ENCODE peak calls at places on chromosomes 16 and 17, in nine cellular contexts. V is uterus; O is sigmoid colon; I is GM12865; Q is CD4-positive, alpha-beta T cell; P is tibial artery; Z is astrocyte of the cerebellum; M is cardiac muscle cell; C is WERI-Rb-1. B is an unnamed sample.
A peak's percentile ranks its signal among the peaks of the same experiment; 100 is the strongest.

GRCh38 chr16:56301391-56301850 is 110.1 kb downstream of the GNAO1 start:
- DNase-seq in V (no peak), O (no peak), I (no peak), Q (no peak), P (no peak), Z (peak; percentile 41), M (no peak), C (no peak), B (no peak)

GRCh38 chr16:66850115-66850815 is 6.1 kb downstream of the CA7 start:
- DNase-seq in V (no peak), O (no peak), I (no peak), Q (no peak), P (peak; percentile 29), Z (no peak), M (no peak), C (no peak), B (no peak)

GRCh38 chr17:29124135-29124930 is 55.9 kb downstream of the MYO18A start:
- DNase-seq in V (peak; percentile 42), O (no peak), I (peak; percentile 67), Q (no peak), P (no peak), Z (peak; percentile 72), M (peak; percentile 74), C (peak; percentile 61), B (no peak)

GRCh38 chr17:74512041-74512440 is 19.2 kb downstream of the CD300LB start:
- DNase-seq in V (no peak), O (no peak), I (no peak), Q (no peak), P (peak; percentile 64), Z (no peak), M (no peak), C (no peak), B (no peak)

GRCh38 chr17:3398310-3398709 is at the start of gene OR1E1:
- DNase-seq in V (no peak), O (no peak), I (no peak), Q (no peak), P (no peak), Z (no peak), M (no peak), C (no peak), B (no peak)

GRCh38 chr16:75627856-75628255 is 4.8 kb upstream of the ADAT1 start:
- DNase-seq in V (no peak), O (no peak), I (no peak), Q (no peak), P (no peak), Z (no peak), M (no peak), C (no peak), B (no peak)

GRCh38 chr16:48383877-48384304 is 1.3 kb downstream of the SIAH1 start:
- DNase-seq in V (no peak), O (no peak), I (peak; percentile 40), Q (no peak), P (no peak), Z (no peak), M (peak; percentile 31), C (no peak), B (peak; percentile 13)

GRCh38 chr17:30454635-30455034 is 22.6 kb upstream of the GOSR1 start:
- DNase-seq in V (no peak), O (no peak), I (no peak), Q (no peak), P (no peak), Z (no peak), M (no peak), C (no peak), B (no peak)

GRCh38 chr16:17138801-17139200 is 332.0 kb downstream of the XYLT1 start:
- DNase-seq in V (no peak), O (no peak), I (no peak), Q (no peak), P (no peak), Z (peak; percentile 2), M (peak; percentile 58), C (no peak), B (peak; percentile 72)

GRCh38 chr16:76222087-76222486 is 55.1 kb upstream of the CNTNAP4 start:
- DNase-seq in V (no peak), O (no peak), I (no peak), Q (no peak), P (no peak), Z (no peak), M (no peak), C (no peak), B (no peak)

GRCh38 chr16:67441289-67441753 is 10.4 kb downstream of the HSD11B2 start:
- DNase-seq in V (no peak), O (no peak), I (no peak), Q (no peak), P (no peak), Z (no peak), M (no peak), C (no peak), B (no peak)

GRCh38 chr16:69187891-69188451 is 1.0 kb downstream of the SNTB2 start:
- DNase-seq in V (peak; percentile 44), O (peak; percentile 83), I (peak; percentile 49), Q (no peak), P (peak; percentile 74), Z (no peak), M (peak; percentile 66), C (peak; percentile 62), B (peak; percentile 45)

GRCh38 chr16:69340095-69340644 is 598 bp downstream of the NIP7 start:
- DNase-seq in V (no peak), O (no peak), I (no peak), Q (no peak), P (no peak), Z (no peak), M (no peak), C (no peak), B (no peak)

GRCh38 chr16:76942089-76942488 is 248.9 kb upstream of the MON1B start:
- DNase-seq in V (no peak), O (no peak), I (no peak), Q (no peak), P (no peak), Z (no peak), M (no peak), C (no peak), B (no peak)

GRCh38 chr17:65169691-65170090 is 32.5 kb downstream of the RGS9 start:
- DNase-seq in V (no peak), O (no peak), I (no peak), Q (no peak), P (no peak), Z (no peak), M (no peak), C (no peak), B (no peak)
- TF ChIP-seq CTCF in V (no peak), O (no peak), I (no peak), Q (no peak), P (no peak), Z (no peak), M (no peak), C (no peak), B (no peak)

GRCh38 chr16:85418978-85419491 is 194.1 kb upstream of the GSE1 start:
- DNase-seq in V (no peak), O (peak; percentile 53), I (no peak), Q (no peak), P (no peak), Z (no peak), M (no peak), C (peak; percentile 77), B (peak; percentile 2)
- TF ChIP-seq CTCF in V (no peak), O (no peak), I (no peak), Q (no peak), P (no peak), Z (no peak), M (no peak), C (peak; percentile 47), B (no peak)

GRCh38 chr17:76707985-76708807 is 2.6 kb downstream of the MXRA7 start:
- DNase-seq in V (no peak), O (peak; percentile 73), I (no peak), Q (no peak), P (no peak), Z (no peak), M (peak; percentile 69), C (peak; percentile 98), B (peak; percentile 67)
- TF ChIP-seq CTCF in V (peak; percentile 4), O (no peak), I (peak; percentile 5), Q (no peak), P (peak; percentile 22), Z (peak; percentile 60), M (peak; percentile 52), C (peak; percentile 95), B (peak; percentile 59)

DNA sequence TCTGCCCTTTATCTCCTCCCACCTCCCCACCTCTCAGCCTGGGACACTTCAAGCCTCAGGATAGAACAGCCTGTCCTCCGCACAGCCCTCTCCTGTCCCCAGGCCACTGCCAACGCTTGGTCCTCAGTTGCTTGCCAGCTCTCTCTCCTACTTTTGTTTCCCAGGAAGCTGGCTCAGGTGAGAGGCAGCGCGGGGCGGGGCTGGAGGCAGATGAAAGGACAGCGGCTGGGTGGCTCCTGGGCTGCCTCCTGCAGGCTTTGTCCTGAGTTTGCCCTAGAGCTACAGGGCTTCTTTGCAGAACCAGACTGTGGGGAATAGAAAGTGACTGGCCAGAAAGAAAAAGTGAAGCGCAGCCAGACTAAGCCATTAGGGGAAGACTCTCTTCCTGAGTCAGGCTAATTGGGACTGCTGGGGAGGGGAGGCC is 48.2 kb upstream of the CDC42EP4 start:
- DNase-seq in V (no peak), O (no peak), I (no peak), Q (no peak), P (no peak), Z (no peak), M (no peak), C (peak; percentile 64), B (no peak)
- TF ChIP-seq CTCF in V (no peak), O (no peak), I (no peak), Q (no peak), P (no peak), Z (peak; percentile 6), M (no peak), C (peak; percentile 23), B (no peak)

B was measured in nephron progenitor cell.